ENCODE peak calls at places on chromosomes 6 and 20, in eight cellular contexts. V is WTC11; F is ELF-1; W is effector CD4-positive, alpha-beta T cell; N is C1 segment of cervical spinal cord; J is activated T-cell treated with anti-CD3 and anti-CD28 coated beads, Interleukin-2, amount 50 U/mL, for 1 hour; E is BJ; S is iris pigment epithelial cell. H is an unnamed sample.

GRCh38 chr6:10411915-10412164 is 3.0 kb downstream of the TFAP2A start:
- DNase-seq in V (no peak), W (no peak), J (no peak), F (no peak), S (no peak), N (no peak), E (no peak), H (no peak)

GRCh38 chr6:130252527-130253237 is 29.9 kb upstream of the SAMD3 start:
- DNase-seq in V (no peak), F (peak; percentile 45), W (no peak), S (no peak), E (no peak), J (no peak), N (no peak), H (no peak)

GRCh38 chr20:22688485-22688884 is 104.1 kb upstream of the FOXA2 start:
- DNase-seq in W (no peak), J (no peak), V (no peak), F (no peak), S (peak; percentile 10), E (no peak), N (no peak), H (no peak)

GRCh38 chr20:396619-397431 is 11.3 kb upstream of the RBCK1 start:
- DNase-seq in J (no peak), F (no peak), S (no peak), N (no peak), E (no peak), W (no peak), V (no peak), H (no peak)

GRCh38 chr6:56515081-56515905 is 127.4 kb downstream of the DST start:
- DNase-seq in W (no peak), S (no peak), F (no peak), N (no peak), V (no peak), E (no peak), J (no peak), H (no peak)

GRCh38 chr6:80214436-80215022 is 108.1 kb downstream of the BCKDHB start:
- DNase-seq in S (peak; percentile 63), F (no peak), E (no peak), N (no peak), J (no peak), V (no peak), W (no peak), H (no peak)

GRCh38 chr6:129863664-129864063 is 2.5 kb upstream of the TMEM244 start:
- DNase-seq in W (no peak), F (no peak), N (no peak), V (no peak), E (no peak), S (peak; percentile 82), J (no peak), H (no peak)

GRCh38 chr6:84346372-84346771 is 118.9 kb upstream of the CEP162 start:
- DNase-seq in F (no peak), E (no peak), N (no peak), J (no peak), W (no peak), V (no peak), S (no peak), H (no peak)

GRCh38 chr6:163390770-163391169 is 23.7 kb upstream of the QKI start:
- DNase-seq in S (no peak), E (no peak), J (no peak), W (no peak), F (no peak), V (no peak), N (no peak), H (no peak)

H was measured in GM12891.